ENCODE peak calls at places on chromosomes 7 and 10, in seven cellular contexts. S, H, F, M, O, B and G are unnamed samples.

GRCh38 chr7:29565186-29565540 is 1.5 kb downstream of the PRR15 start:
- DNase-seq in F (no peak), B (no peak), M (no peak), H (no peak), S (no peak), O (no peak), G (no peak)

GRCh38 chr10:85548038-85548437 is 818.6 kb downstream of the GRID1 start:
- DNase-seq in O (no peak), B (peak; percentile 48), H (peak; percentile 19), M (peak; percentile 3), S (peak; percentile 6), F (no peak), G (no peak)

GRCh38 chr10:71916827-71917226 is 47.4 kb upstream of the CHST3 start:
- DNase-seq in S (no peak), M (no peak), H (no peak), B (no peak), F (no peak), O (no peak), G (no peak)

GRCh38 chr10:47035447-47036337 is 124.5 kb downstream of the PTPN20 start:
- DNase-seq in B (no peak), F (no peak), O (no peak), S (no peak), M (no peak), H (peak; percentile 5), G (no peak)

GRCh38 chr7:2554654-2555053 is 670 bp downstream of the BRAT1 start:
- DNase-seq in H (no peak), S (no peak), F (no peak), M (no peak), B (no peak), O (no peak), G (no peak)

GRCh38 chr10:69425513-69426298 is 9.0 kb upstream of the TACR2 start:
- DNase-seq in B (no peak), S (peak; percentile 23), M (peak; percentile 82), H (no peak), F (no peak), O (no peak), G (peak; percentile 82)

GRCh38 chr7:35647171-35647574 is 47.8 kb downstream of the HERPUD2 start:
- DNase-seq in M (no peak), B (peak; percentile 41), S (no peak), O (peak; percentile 54), F (no peak), H (no peak), G (no peak)

GRCh38 chr10:4351723-4352565 is 474.1 kb upstream of the AKR1E2 start:
- DNase-seq in M (no peak), F (no peak), S (no peak), B (no peak), O (no peak), H (no peak), G (no peak)

GRCh38 chr10:63348210-63348850 is 117.4 kb downstream of the JMJD1C start:
- DNase-seq in S (no peak), O (no peak), H (no peak), F (no peak), B (no peak), M (no peak), G (no peak)